ENCODE peak calls at places on chromosomes 13 and 19, in seven cellular contexts. V, A, D, P, C, Z and F are unnamed samples.

GRCh38 chr13:94967183-94968039 is 255.1 kb upstream of the SOX21 start:
- DNase-seq in V (no peak), A (no peak), D (peak; percentile 9), P (no peak), C (no peak), Z (no peak), F (peak; percentile 26)

GRCh38 chr19:6865849-6866248 is 21.5 kb upstream of the ADGRE1 start:
- DNase-seq in V (no peak), A (no peak), D (no peak), P (no peak), C (no peak), Z (no peak), F (no peak)

GRCh38 chr13:36163809-36164308 is 32.7 kb upstream of the DCLK1 start:
- DNase-seq in V (peak; percentile 96), A (peak; percentile 58), D (peak; percentile 89), P (peak; percentile 18), C (peak; percentile 9), Z (peak; percentile 84), F (peak; percentile 75)

GRCh38 chr13:90803210-90803609 is 544.3 kb upstream of the MIR17HG start:
- DNase-seq in V (no peak), A (no peak), D (no peak), P (no peak), C (no peak), Z (no peak), F (no peak)

GRCh38 chr13:43303040-43303729 is 279.8 kb downstream of the DNAJC15 start:
- DNase-seq in V (peak; percentile 42), A (peak; percentile 86), D (peak; percentile 83), P (no peak), C (peak; percentile 33), Z (peak; percentile 23), F (peak; percentile 59)

GRCh38 chr19:51441410-51442390 is 16.6 kb downstream of the SIGLEC8 start:
- DNase-seq in V (no peak), A (no peak), D (no peak), P (no peak), C (peak; percentile 65), Z (peak; percentile 58), F (no peak)

GRCh38 chr19:13960863-13961784 is 8.8 kb downstream of the DCAF15 start:
- DNase-seq in V (no peak), A (no peak), D (no peak), P (no peak), C (no peak), Z (no peak), F (no peak)

GRCh38 chr19:51587264-51588191 is 16.4 kb downstream of the ZNF175 start:
- DNase-seq in V (no peak), A (no peak), D (no peak), P (no peak), C (no peak), Z (no peak), F (no peak)

GRCh38 chr19:42532881-42533280 is 4.6 kb upstream of the CEACAM1 start:
- DNase-seq in V (no peak), A (no peak), D (no peak), P (no peak), C (no peak), Z (no peak), F (no peak)

GRCh38 chr13:92804346-92804745 is 422.3 kb upstream of the GPC6 start:
- DNase-seq in V (peak; percentile 80), A (no peak), D (peak; percentile 23), P (no peak), C (no peak), Z (peak; percentile 63), F (peak; percentile 51)

GRCh38 chr19:10043286-10043927 is 30.1 kb downstream of the RDH8 start:
- DNase-seq in V (peak; percentile 29), A (no peak), D (peak; percentile 41), P (no peak), C (no peak), Z (peak; percentile 61), F (no peak)

GRCh38 chr19:49020931-49021895 is 2.9 kb downstream of the CGB3 start:
- DNase-seq in V (no peak), A (no peak), D (no peak), P (no peak), C (no peak), Z (peak; percentile 21), F (peak; percentile 41)

GRCh38 chr19:49420227-49420626 is 3.0 kb downstream of the PTH2 start:
- DNase-seq in V (no peak), A (no peak), D (no peak), P (no peak), C (no peak), Z (no peak), F (no peak)

GRCh38 chr19:19214892-19215291 is 3.1 kb downstream of the NCAN start:
- DNase-seq in V (peak; percentile 25), A (peak; percentile 46), D (peak; percentile 59), P (no peak), C (peak; percentile 29), Z (no peak), F (peak; percentile 62)

GRCh38 chr13:43071824-43072223 is 48.4 kb downstream of the DNAJC15 start:
- DNase-seq in V (no peak), A (no peak), D (no peak), P (no peak), C (no peak), Z (no peak), F (no peak)

GRCh38 chr19:44603201-44603945 is 10.0 kb upstream of the IGSF23 start:
- DNase-seq in V (peak; percentile 92), A (no peak), D (peak; percentile 83), P (no peak), C (no peak), Z (no peak), F (peak; percentile 87)

GRCh38 chr19:50972795-50973376 is 3.5 kb upstream of the KLK6 start:
- DNase-seq in V (no peak), A (no peak), D (no peak), P (no peak), C (no peak), Z (peak; percentile 62), F (no peak)

GRCh38 chr13:103130681-103131210 is 64.5 kb upstream of the SLC10A2 start:
- DNase-seq in V (no peak), A (no peak), D (no peak), P (no peak), C (no peak), Z (peak; percentile 65), F (peak; percentile 13)

GRCh38 chr13:40452741-40453665 is 213.4 kb downstream of the FOXO1 start:
- DNase-seq in V (peak; percentile 65), A (no peak), D (no peak), P (no peak), C (no peak), Z (peak; percentile 97), F (no peak)

GRCh38 chr13:99003851-99004471 is 26.1 kb upstream of the DOCK9 start:
- DNase-seq in V (no peak), A (no peak), D (peak; percentile 17), P (no peak), C (no peak), Z (no peak), F (no peak)

GRCh38 chr13:91719033-91719432 is 320.6 kb downstream of the GPC5 start:
- DNase-seq in V (peak; percentile 16), A (no peak), D (peak; percentile 14), P (no peak), C (no peak), Z (no peak), F (peak; percentile 74)

DNA sequence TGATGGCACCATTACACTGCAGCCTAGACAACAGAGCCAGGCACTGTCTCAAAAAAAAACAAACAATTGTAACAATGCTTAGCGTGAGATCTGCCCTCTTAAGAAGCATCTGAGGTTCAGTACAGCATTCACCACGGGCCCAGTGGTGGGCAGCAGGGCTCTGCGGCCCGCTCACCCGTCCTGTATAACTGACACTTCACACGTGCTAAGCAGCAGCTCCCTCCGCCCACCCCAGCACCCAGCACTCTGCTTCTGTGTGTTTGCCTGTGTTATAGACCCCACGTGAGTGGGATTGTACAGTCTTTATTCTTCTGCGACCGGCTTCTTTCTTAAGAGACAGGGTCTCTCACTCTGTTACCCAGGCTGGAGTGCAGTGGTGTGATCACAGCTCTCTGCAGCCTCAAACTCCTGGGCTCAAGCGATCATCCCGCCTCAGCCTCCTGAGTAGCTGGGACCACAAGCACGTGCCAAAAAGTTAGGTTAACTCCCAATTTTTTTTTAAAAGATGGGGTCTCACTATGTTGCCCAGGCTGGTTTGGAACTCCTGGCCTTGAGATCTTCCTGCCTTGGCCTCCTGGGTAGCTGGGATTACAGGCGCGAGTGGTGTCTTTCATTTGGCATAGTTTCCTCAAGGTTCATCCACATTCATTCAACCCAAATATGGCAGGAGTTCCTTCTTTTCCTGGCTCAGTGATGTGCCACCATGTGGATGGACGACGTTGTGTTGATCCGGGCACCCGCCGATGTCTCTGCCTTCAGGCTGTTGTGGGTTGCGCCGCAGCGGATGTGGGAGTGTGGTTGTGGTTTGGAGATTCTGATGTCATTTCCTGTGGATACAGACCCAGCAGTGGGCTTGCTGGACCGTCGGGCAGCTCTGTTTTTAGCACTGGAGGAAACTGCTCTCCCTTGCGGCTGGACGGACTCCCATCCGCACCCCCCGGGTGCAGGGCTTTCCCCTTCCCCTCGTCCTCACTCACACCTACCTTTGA is 170.0 kb downstream of the KDM4B start:
- DNase-seq in V (peak; percentile 90), A (no peak), D (peak; percentile 95), P (no peak), C (peak; percentile 63), Z (peak; percentile 79), F (no peak)
- H3K36me3 ChIP-seq in V (no peaks in the 10 kb centered on the region), A (no peaks in the 10 kb centered on the region), D (peaks cover 44% of the 10 kb centered on the region), P (peaks cover 81% of the 10 kb centered on the region), C (no peaks in the 10 kb centered on the region), Z (peaks cover 2% of the 10 kb centered on the region), F (no peaks in the 10 kb centered on the region)

GRCh38 chr19:3514930-3515329 is 8.8 kb downstream of the FZR1 start:
- DNase-seq in V (no peak), A (no peak), D (no peak), P (no peak), C (no peak), Z (no peak), F (no peak)
- H3K36me3 ChIP-seq in V (no peaks in the 10 kb centered on the region), A (no peaks in the 10 kb centered on the region), D (no peaks in the 10 kb centered on the region), P (peaks cover 7% of the 10 kb centered on the region), C (no peaks in the 10 kb centered on the region), Z (no peaks in the 10 kb centered on the region), F (no peaks in the 10 kb centered on the region)

DNA sequence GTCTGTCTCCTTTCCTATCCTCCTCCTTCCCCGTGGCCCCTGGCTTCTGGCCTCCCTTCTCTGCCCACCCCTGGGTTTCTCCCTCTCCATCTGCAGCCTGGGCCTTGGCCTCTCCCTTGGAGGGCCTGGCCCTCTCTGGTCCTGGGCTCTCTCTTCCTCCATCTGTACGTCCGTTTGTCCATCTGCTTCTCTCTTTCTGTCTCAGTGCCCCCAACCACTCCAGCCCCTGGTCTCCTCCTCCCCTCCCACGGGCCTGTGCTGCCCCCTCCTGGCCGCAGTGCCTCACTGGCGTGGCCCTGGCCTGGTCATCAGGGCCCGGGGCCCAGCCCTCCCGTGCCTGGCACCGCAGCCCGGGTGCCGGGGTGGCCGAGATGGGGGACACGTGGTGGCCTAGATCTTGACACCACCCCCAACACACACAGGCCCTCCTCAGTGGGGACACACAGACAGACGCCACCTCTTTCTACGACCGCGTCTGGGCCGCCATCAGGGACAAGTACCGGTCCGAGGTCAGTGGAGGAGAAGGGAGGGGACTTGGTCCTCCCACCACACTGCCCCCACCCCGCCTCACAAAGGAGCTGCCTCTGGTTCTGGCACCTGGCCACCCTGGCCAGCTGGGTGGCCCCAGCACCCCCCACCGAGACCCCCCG is 11.3 kb downstream of the PRKCSH start:
- DNase-seq in V (no peak), A (no peak), D (peak; percentile 46), P (no peak), C (peak; percentile 57), Z (no peak), F (peak; percentile 57)
- H3K36me3 ChIP-seq in V (peaks cover 4% of the 10 kb centered on the region), A (no peaks in the 10 kb centered on the region), D (peaks cover 11% of the 10 kb centered on the region), P (peaks cover 61% of the 10 kb centered on the region), C (peaks cover 7% of the 10 kb centered on the region), Z (peaks cover 9% of the 10 kb centered on the region), F (peaks cover 86% of the 10 kb centered on the region)

DNA sequence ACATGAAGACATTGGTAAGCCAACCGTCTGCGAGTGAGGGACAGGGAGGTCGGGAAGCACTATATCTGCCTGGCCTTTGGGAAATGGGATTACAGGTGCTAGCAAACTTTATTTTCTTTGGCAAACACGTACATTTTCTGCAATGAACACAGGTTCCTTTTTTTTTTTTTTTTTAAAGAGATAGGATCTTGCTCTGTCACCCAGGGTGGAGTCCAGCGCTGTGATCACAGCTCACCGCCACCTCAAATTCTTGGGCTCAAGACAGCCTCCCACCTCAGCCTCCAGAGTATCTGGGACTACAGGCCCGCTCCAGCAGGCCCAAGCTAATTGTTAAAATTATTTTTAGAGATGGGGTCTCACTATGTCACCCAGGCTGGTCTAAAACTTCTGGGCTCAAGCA is 24.2 kb downstream of the ELAVL1 start:
- DNase-seq in V (no peak), A (no peak), D (no peak), P (no peak), C (no peak), Z (no peak), F (no peak)
- H3K36me3 ChIP-seq in V (peaks cover 5% of the 10 kb centered on the region), A (no peaks in the 10 kb centered on the region), D (peaks cover 41% of the 10 kb centered on the region), P (peaks cover 70% of the 10 kb centered on the region), C (peaks cover 4% of the 10 kb centered on the region), Z (peaks cover 4% of the 10 kb centered on the region), F (peaks cover 99% of the 10 kb centered on the region)